ENCODE peak calls at places on chromosomes 2 and 18, in four cellular contexts. One of them, this sample, is unnamed.
A peak's percentile ranks its signal among the peaks of the same experiment; 100 is the strongest.

GRCh38 chr2:43169091-43169936 is 57.1 kb downstream of the ZFP36L2 start:
- DNase-seq in HepG2: no peak
- DNase-seq in K562: no peak
- DNase-seq in GM12878: peak; percentile 77
- DNase-seq in this sample: no peak

GRCh38 chr2:173578404-173579092 is 223.9 kb downstream of the CDCA7 start:
- DNase-seq in HepG2: no peak
- DNase-seq in K562: no peak
- DNase-seq in GM12878: no peak
- DNase-seq in this sample: no peak

GRCh38 chr18:60654298-60654697 is 281.7 kb upstream of the MC4R start:
- DNase-seq in HepG2: no peak
- DNase-seq in K562: no peak
- DNase-seq in GM12878: no peak
- DNase-seq in this sample: no peak

GRCh38 chr2:53575606-53576360 is 191.8 kb upstream of the CHAC2 start:
- DNase-seq in HepG2: no peak
- DNase-seq in K562: no peak
- DNase-seq in GM12878: no peak
- DNase-seq in this sample: no peak

GRCh38 chr2:8314063-8314462 is 367.8 kb upstream of the ID2 start:
- DNase-seq in HepG2: no peak
- DNase-seq in K562: no peak
- DNase-seq in GM12878: no peak
- DNase-seq in this sample: no peak

GRCh38 chr2:177547772-177548171 is 155.2 kb downstream of the AGPS start:
- DNase-seq in HepG2: no peak
- DNase-seq in K562: no peak
- DNase-seq in GM12878: no peak
- DNase-seq in this sample: no peak

GRCh38 chr2:157990173-157990572 is 111.5 kb upstream of the UPP2 start:
- DNase-seq in HepG2: no peak
- DNase-seq in K562: no peak
- DNase-seq in GM12878: no peak
- DNase-seq in this sample: no peak

GRCh38 chr18:79522451-79523220 is 126.9 kb downstream of the NFATC1 start:
- DNase-seq in HepG2: no peak
- DNase-seq in K562: no peak
- DNase-seq in GM12878: no peak
- DNase-seq in this sample: no peak

GRCh38 chr2:37582911-37583310 is 88.5 kb downstream of the CDC42EP3 start:
- DNase-seq in HepG2: no peak
- DNase-seq in K562: no peak
- DNase-seq in GM12878: no peak
- DNase-seq in this sample: no peak

GRCh38 chr2:219459460-219460311 is 25.0 kb downstream of the SPEG start:
- DNase-seq in HepG2: peak; percentile 58
- DNase-seq in K562: peak; percentile 83
- DNase-seq in GM12878: no peak
- DNase-seq in this sample: peak; percentile 59

GRCh38 chr2:20620696-20621365 is 30.1 kb downstream of the HS1BP3 start:
- DNase-seq in HepG2: no peak
- DNase-seq in K562: no peak
- DNase-seq in GM12878: no peak
- DNase-seq in this sample: no peak

GRCh38 chr2:130807659-130808385 is 28.9 kb upstream of the ARHGEF4 start:
- DNase-seq in HepG2: no peak
- DNase-seq in K562: no peak
- DNase-seq in GM12878: no peak
- DNase-seq in this sample: no peak

GRCh38 chr2:200171761-200172482 is 134.6 kb upstream of the SPATS2L start:
- DNase-seq in HepG2: no peak
- DNase-seq in K562: peak; percentile 77
- DNase-seq in GM12878: no peak
- DNase-seq in this sample: no peak

GRCh38 chr2:11910971-11911370 is 164.5 kb downstream of the LPIN1 start:
- DNase-seq in HepG2: no peak
- DNase-seq in K562: no peak
- DNase-seq in GM12878: no peak
- DNase-seq in this sample: no peak

GRCh38 chr2:240628507-240629418 is 3.5 kb downstream of the GPR35 start:
- DNase-seq in HepG2: no peak
- DNase-seq in K562: no peak
- DNase-seq in GM12878: no peak
- DNase-seq in this sample: no peak

GRCh38 chr2:144834954-144835633 is 315.2 kb upstream of the ZEB2 start:
- DNase-seq in HepG2: no peak
- DNase-seq in K562: peak; percentile 24
- DNase-seq in GM12878: no peak
- DNase-seq in this sample: peak; percentile 37

GRCh38 chr2:98901702-98902101 is 34.3 kb downstream of the CRACDL start:
- DNase-seq in HepG2: no peak
- DNase-seq in K562: no peak
- DNase-seq in GM12878: no peak
- DNase-seq in this sample: no peak

GRCh38 chr2:195532628-195533271 is 124.3 kb upstream of the SLC39A10 start:
- DNase-seq in HepG2: no peak
- DNase-seq in K562: peak; percentile 69
- DNase-seq in GM12878: no peak
- DNase-seq in this sample: peak; percentile 29

GRCh38 chr2:210660-211059 is 53.2 kb downstream of the SH3YL1 start:
- DNase-seq in HepG2: no peak
- DNase-seq in K562: no peak
- DNase-seq in GM12878: no peak
- DNase-seq in this sample: no peak

GRCh38 chr2:239166201-239166834 is 234.5 kb downstream of the HDAC4 start:
- DNase-seq in HepG2: no peak
- DNase-seq in K562: no peak
- DNase-seq in GM12878: no peak
- DNase-seq in this sample: no peak

GRCh38 chr2:226796012-226796839 is 3.4 kb downstream of the IRS1 start:
- DNase-seq in HepG2: no peak
- DNase-seq in K562: no peak
- DNase-seq in GM12878: no peak
- DNase-seq in this sample: no peak

GRCh38 chr2:178246696-178247095 is 52.4 kb downstream of the OSBPL6 start:
- DNase-seq in HepG2: no peak
- DNase-seq in K562: no peak
- DNase-seq in GM12878: no peak
- DNase-seq in this sample: no peak

GRCh38 chr2:71358931-71359671 is 27.5 kb downstream of the ZNF638 start:
- DNase-seq in HepG2: no peak
- DNase-seq in K562: no peak
- DNase-seq in GM12878: no peak
- DNase-seq in this sample: no peak

DNA sequence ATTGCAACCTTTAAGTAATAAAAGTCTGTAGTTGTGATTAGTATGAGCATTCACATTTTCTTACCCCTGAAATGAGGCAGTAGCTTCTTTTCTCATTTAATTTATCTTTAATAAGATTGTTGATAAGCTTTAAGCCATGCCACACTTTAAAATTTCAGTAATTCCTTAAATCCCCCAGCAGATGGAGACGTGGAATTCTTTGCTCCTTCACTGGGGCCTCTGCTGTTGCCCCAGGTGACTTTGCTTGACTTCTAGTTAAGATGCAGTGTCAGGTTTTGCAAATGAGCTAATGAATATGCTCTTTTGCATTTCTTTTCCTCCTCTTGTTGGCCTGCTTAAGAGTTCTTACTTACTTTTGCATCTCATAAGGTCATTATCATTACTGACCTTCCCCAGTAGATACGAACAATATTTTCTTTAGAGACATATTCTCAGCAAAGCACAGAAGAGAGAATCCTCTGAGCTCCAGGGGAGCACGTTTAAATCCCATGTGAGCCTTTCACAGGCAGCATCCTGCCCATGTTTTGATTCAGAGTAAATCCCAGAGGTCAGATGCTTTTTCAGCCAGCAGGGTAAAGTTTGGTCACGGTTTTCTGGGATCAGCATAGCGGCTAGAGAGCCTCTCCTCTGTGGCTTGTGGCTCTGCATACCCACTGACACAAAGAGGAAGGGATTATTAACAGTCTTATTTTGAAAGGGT is 222.9 kb downstream of the PTPRM start:
- DNase-seq in HepG2: peak; percentile 31
- DNase-seq in K562: peak; percentile 23
- DNase-seq in GM12878: no peak
- DNase-seq in this sample: peak; percentile 33
- TF ChIP-seq MYC in HepG2: no peak
- TF ChIP-seq MYC in K562: no peak
- TF ChIP-seq MYC in GM12878: no peak
- TF ChIP-seq MYC in this sample: no peak

DNA sequence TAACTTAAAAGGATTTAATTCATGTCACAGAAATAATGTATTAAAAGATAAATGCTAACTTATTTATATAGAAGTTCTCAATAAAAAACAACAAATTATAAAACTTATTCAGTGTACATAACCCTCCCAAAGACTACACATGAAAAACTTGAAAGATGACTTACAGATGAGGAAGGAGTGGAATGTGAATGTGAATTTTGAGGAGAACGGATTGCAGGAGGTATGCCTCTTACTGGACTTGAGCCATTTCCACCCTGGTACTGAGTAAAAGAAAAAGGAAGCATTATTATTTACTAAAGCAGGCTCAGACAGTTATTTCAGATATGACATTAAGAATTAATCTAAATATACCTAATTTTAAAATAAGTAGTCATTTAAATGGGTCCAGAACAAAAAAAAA is 104.4 kb downstream of the TLK1 start:
- DNase-seq in HepG2: no peak
- DNase-seq in K562: no peak
- DNase-seq in GM12878: no peak
- DNase-seq in this sample: no peak
- TF ChIP-seq JUNB in HepG2: no peak
- TF ChIP-seq JUNB in K562: no peak
- TF ChIP-seq JUNB in GM12878: no peak
- TF ChIP-seq JUNB in this sample: no peak

GRCh38 chr2:117232305-117232704 is 582.2 kb upstream of the DDX18 start:
- DNase-seq in HepG2: no peak
- DNase-seq in K562: no peak
- DNase-seq in GM12878: no peak
- DNase-seq in this sample: no peak
- TF ChIP-seq MYC in HepG2: no peak
- TF ChIP-seq MYC in K562: no peak
- TF ChIP-seq MYC in GM12878: no peak
- TF ChIP-seq MYC in this sample: no peak

GRCh38 chr2:28623582-28624405 is 127.8 kb upstream of the PPP1CB start:
- DNase-seq in HepG2: no peak
- DNase-seq in K562: no peak
- DNase-seq in GM12878: no peak
- DNase-seq in this sample: no peak
- TF ChIP-seq JUNB in HepG2: no peak
- TF ChIP-seq JUNB in K562: no peak
- TF ChIP-seq JUNB in GM12878: no peak
- TF ChIP-seq JUNB in this sample: no peak

DNA sequence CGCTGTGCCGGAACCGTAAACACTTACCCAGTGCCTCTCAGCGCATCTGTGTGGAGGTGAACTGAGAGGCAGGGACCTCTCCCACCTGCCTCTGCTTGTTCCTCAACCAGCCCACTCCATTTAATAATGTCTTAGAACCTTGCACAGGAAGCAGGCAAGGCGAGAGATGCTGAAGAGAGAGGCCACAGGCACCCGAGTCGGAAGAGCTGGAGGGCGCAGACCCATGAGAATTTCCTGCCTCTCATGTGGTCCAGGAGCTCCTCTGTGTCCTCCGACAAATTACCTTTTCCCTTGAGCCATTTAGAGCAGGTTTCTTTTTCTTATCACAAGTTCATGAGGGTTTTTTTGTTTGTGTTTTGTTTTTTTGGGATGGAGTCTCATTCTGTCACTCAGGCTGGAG is 4.9 kb upstream of the RFX8 start:
- DNase-seq in HepG2: no peak
- DNase-seq in K562: no peak
- DNase-seq in GM12878: no peak
- DNase-seq in this sample: no peak
- TF ChIP-seq MYC in HepG2: no peak
- TF ChIP-seq MYC in K562: no peak
- TF ChIP-seq MYC in GM12878: no peak
- TF ChIP-seq MYC in this sample: no peak

GRCh38 chr18:6367208-6367607 is 47.5 kb downstream of the L3MBTL4 start:
- DNase-seq in HepG2: no peak
- DNase-seq in K562: no peak
- DNase-seq in GM12878: no peak
- DNase-seq in this sample: no peak
- TF ChIP-seq JUNB in HepG2: no peak
- TF ChIP-seq JUNB in K562: no peak
- TF ChIP-seq JUNB in GM12878: no peak
- TF ChIP-seq JUNB in this sample: no peak

This sample was measured in A549.